ENCODE peak calls at places on chromosome 18, in seven cellular contexts. E, I, P, J, R, A and G are unnamed samples.

GRCh38 chr18:35390956-35391695 is 14.0 kb upstream of the ZNF396 start:
- DNase-seq in E (no peak), I (no peak), J (no peak), P (no peak), R (no peak), A (no peak), G (no peak)

GRCh38 chr18:3245185-3245564 is 2.4 kb upstream of the MYL12A start:
- DNase-seq in I (no peak), R (no peak), A (no peak), P (no peak), E (no peak), J (no peak), G (no peak)

GRCh38 chr18:52288403-52289004 is 51.5 kb upstream of the DCC start:
- DNase-seq in R (peak; percentile 63), P (peak; percentile 50), A (no peak), J (no peak), E (peak; percentile 10), I (peak; percentile 11), G (peak; percentile 54)

GRCh38 chr18:3094355-3094684 is 81.4 kb upstream of the LPIN2 start:
- DNase-seq in R (no peak), P (no peak), J (no peak), E (no peak), A (no peak), I (no peak), G (no peak)

GRCh38 chr18:50839996-50840395 is 20.2 kb upstream of the MRO start:
- DNase-seq in R (no peak), E (no peak), P (peak; percentile 74), J (no peak), A (no peak), I (no peak), G (no peak)

GRCh38 chr18:59516356-59517155 is 157.5 kb upstream of the LMAN1 start:
- DNase-seq in J (peak; percentile 76), P (peak; percentile 80), R (no peak), A (peak; percentile 79), I (peak; percentile 60), E (no peak), G (peak; percentile 53)

GRCh38 chr18:67525328-67526110 is 9.0 kb upstream of the DSEL start:
- DNase-seq in R (no peak), I (peak; percentile 61), E (peak; percentile 13), A (peak; percentile 72), P (peak; percentile 17), J (peak; percentile 96), G (peak; percentile 61)

GRCh38 chr18:60147326-60147725 is 225.2 kb downstream of the MC4R start:
- DNase-seq in A (no peak), P (no peak), E (no peak), R (no peak), I (no peak), J (no peak), G (no peak)

GRCh38 chr18:51430538-51430937 is 233.1 kb upstream of the MEX3C start:
- DNase-seq in P (no peak), R (no peak), J (no peak), A (no peak), E (no peak), I (no peak), G (no peak)

GRCh38 chr18:79863161-79863945 is 65.6 kb downstream of the KCNG2 start:
- DNase-seq in I (no peak), R (peak; percentile 39), E (no peak), J (no peak), P (no peak), A (no peak), G (peak; percentile 77)

GRCh38 chr18:2139676-2140075 is 431.6 kb downstream of the METTL4 start:
- DNase-seq in J (peak; percentile 72), R (no peak), A (no peak), I (no peak), P (no peak), E (no peak), G (no peak)

GRCh38 chr18:44851806-44852205 is 171.1 kb downstream of the SETBP1 start:
- DNase-seq in R (no peak), E (no peak), A (no peak), J (no peak), I (no peak), P (no peak), G (no peak)

GRCh38 chr18:47560693-47561092 is 309.2 kb upstream of the SKOR2 start:
- DNase-seq in R (peak; percentile 77), A (no peak), J (no peak), I (no peak), E (no peak), P (no peak), G (no peak)

GRCh38 chr18:5709476-5710095 is 165.8 kb upstream of the EPB41L3 start:
- DNase-seq in J (no peak), P (no peak), E (no peak), A (no peak), I (no peak), R (no peak), G (no peak)

GRCh38 chr18:2906522-2907458 is 60.0 kb downstream of the EMILIN2 start:
- DNase-seq in I (peak; percentile 16), E (peak; percentile 47), J (peak; percentile 56), R (peak; percentile 46), P (peak; percentile 31), A (peak; percentile 56), G (peak; percentile 87)

GRCh38 chr18:36185901-36186460 is 1.3 kb upstream of the MOCOS start:
- DNase-seq in I (no peak), J (no peak), E (no peak), P (no peak), R (no peak), A (peak; percentile 32), G (peak; percentile 60)

GRCh38 chr18:28063181-28063790 is 113.6 kb downstream of the CDH2 start:
- DNase-seq in I (no peak), J (peak; percentile 66), P (no peak), A (no peak), R (no peak), E (no peak), G (no peak)

GRCh38 chr18:12921178-12921577 is 26.6 kb upstream of the SEH1L start:
- DNase-seq in A (no peak), E (no peak), J (no peak), P (no peak), R (no peak), I (no peak), G (no peak)

GRCh38 chr18:25896178-25896780 is 194.1 kb downstream of the SS18 start:
- DNase-seq in J (peak; percentile 75), P (peak; percentile 61), A (no peak), I (peak; percentile 36), R (no peak), E (no peak), G (no peak)

GRCh38 chr18:32707153-32707552 is 65.7 kb downstream of the KLHL14 start:
- DNase-seq in R (no peak), A (no peak), E (no peak), I (no peak), J (no peak), P (no peak), G (no peak)

GRCh38 chr18:79507546-79508480 is 112.1 kb downstream of the NFATC1 start:
- DNase-seq in I (no peak), R (no peak), A (peak; percentile 86), E (peak; percentile 85), P (no peak), J (peak; percentile 27), G (peak; percentile 89)

GRCh38 chr18:63218472-63218871 is 101.1 kb downstream of the BCL2 start:
- DNase-seq in J (no peak), P (no peak), R (no peak), I (no peak), A (no peak), E (no peak), G (no peak)

GRCh38 chr18:63213331-63213900 is 106.2 kb downstream of the BCL2 start:
- DNase-seq in R (no peak), A (no peak), J (no peak), E (no peak), P (peak; percentile 25), I (no peak), G (no peak)

GRCh38 chr18:63216911-63217311 is 102.7 kb downstream of the BCL2 start:
- DNase-seq in J (peak; percentile 21), I (no peak), A (no peak), E (no peak), P (no peak), R (no peak), G (no peak)

GRCh38 chr18:63213936-63214671 is 105.5 kb downstream of the BCL2 start:
- DNase-seq in R (no peak), P (no peak), E (no peak), A (no peak), I (no peak), J (no peak), G (no peak)

GRCh38 chr18:63216497-63216896 is 103.1 kb downstream of the BCL2 start:
- DNase-seq in E (no peak), P (no peak), R (no peak), A (no peak), I (no peak), J (no peak), G (no peak)
- H3K4me1 ChIP-seq in E (no peaks in the 10 kb centered on the region), P (peaks cover 3% of the 10 kb centered on the region), R (no peaks in the 10 kb centered on the region), A (no peaks in the 10 kb centered on the region), I (no peaks in the 10 kb centered on the region), J (peaks cover 11% of the 10 kb centered on the region), G (peaks cover 9% of the 10 kb centered on the region)

GRCh38 chr18:55575949-55576348 is 12.0 kb downstream of the TCF4 start:
- DNase-seq in R (no peak), P (no peak), J (no peak), I (no peak), E (no peak), A (no peak), G (no peak)
- H3K4me1 ChIP-seq in R (peaks cover 4% of the 10 kb centered on the region), P (no peaks in the 10 kb centered on the region), J (peaks cover 29% of the 10 kb centered on the region), I (no peaks in the 10 kb centered on the region), E (peaks cover 66% of the 10 kb centered on the region), A (no peaks in the 10 kb centered on the region), G (peaks cover 19% of the 10 kb centered on the region)

DNA sequence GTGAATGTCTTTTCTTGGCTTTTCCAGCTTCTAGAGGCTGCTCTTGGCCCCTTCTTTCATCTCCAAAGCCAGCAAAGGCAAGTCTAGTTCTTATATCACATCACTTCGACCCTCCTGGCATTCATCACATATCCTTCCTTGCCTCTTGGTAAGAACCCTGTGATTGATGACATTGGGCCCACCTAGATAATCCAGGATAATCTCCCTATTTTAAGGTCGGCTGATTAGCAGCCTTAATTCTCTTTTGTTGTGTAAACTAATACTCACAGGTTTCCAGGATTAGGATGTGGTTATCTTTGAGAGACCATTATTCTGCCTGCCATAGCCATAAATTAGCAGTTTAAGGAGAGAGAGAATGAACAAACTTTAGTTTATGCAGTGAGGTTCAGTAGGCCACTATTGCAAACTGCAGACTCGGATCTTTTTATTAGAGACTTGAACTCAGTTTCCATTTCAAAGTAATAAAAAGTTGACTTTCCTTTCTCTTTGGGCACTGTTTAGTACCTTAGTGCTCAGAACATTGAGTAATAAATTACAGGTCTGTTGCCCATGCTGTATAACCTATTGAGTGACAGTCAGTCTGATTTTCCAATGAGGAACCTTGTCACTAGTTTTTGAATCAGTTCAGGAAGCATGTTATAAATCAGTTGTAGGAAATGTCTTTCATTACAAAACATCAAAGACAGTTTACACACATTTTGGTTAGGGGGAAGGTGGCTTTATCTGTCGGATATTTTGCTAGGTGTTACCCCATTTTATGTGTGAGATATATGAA is 4.5 kb downstream of the NDUFV2 start:
- DNase-seq in R (no peak), A (no peak), J (no peak), P (no peak), E (no peak), I (no peak), G (no peak)
- H3K4me1 ChIP-seq in R (peaks cover 5% of the 10 kb centered on the region), A (no peaks in the 10 kb centered on the region), J (peaks cover 72% of the 10 kb centered on the region), P (peaks cover 51% of the 10 kb centered on the region), E (peaks cover 82% of the 10 kb centered on the region), I (peaks cover 47% of the 10 kb centered on the region), G (peaks cover 48% of the 10 kb centered on the region)

DNA sequence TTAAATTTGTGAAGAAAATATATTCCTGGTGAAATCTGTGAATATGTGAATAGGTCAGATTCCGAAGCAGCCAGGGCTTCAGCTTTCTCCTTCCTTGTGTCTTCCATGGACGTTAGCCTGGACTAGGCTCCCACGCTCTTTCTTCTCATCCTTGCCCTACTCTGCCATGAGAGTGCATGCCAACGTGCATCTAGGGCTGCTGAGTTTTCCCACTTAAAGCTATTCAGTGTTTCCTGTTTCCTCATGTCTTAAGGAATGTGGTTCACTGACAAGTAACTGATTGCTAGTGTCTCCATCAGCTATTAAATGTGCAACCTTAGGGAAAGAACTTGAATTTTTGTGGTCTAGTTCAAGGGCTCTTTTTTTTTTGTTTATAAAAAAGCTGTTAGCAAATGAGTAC is 642.3 kb upstream of the LINC00305 start:
- DNase-seq in R (no peak), J (no peak), E (no peak), P (no peak), I (no peak), A (no peak), G (no peak)
- H3K4me1 ChIP-seq in R (no peaks in the 10 kb centered on the region), J (no peaks in the 10 kb centered on the region), E (no peaks in the 10 kb centered on the region), P (no peaks in the 10 kb centered on the region), I (no peaks in the 10 kb centered on the region), A (no peaks in the 10 kb centered on the region), G (no peaks in the 10 kb centered on the region)